ENCODE peak calls at places on chromosomes 5 and 9, in five cellular contexts. A is heart left ventricle, R is transverse colon, K is testis, B is esophagus squamous epithelium. Y is an unnamed sample.

GRCh38 chr5:145010834-145011233 is 824.3 kb downstream of the PRELID2 start:
- DNase-seq in A (no peak), R (no peak), K (no peak), B (no peak), Y (no peak)

GRCh38 chr5:68289576-68289975 is 74.0 kb downstream of the PIK3R1 start:
- DNase-seq in A (no peak), R (no peak), K (no peak), B (no peak), Y (no peak)

GRCh38 chr5:110900829-110901228 is 162.0 kb downstream of the SLC25A46 start:
- DNase-seq in A (no peak), R (no peak), K (no peak), B (no peak), Y (no peak)

GRCh38 chr5:159971931-159972461 is 36.9 kb upstream of the TTC1 start:
- DNase-seq in A (no peak), R (peak; percentile 23), K (peak; percentile 19), B (no peak), Y (peak; percentile 55)

GRCh38 chr5:138948391-138949222 is 73.5 kb upstream of the LRRTM2 start:
- DNase-seq in A (no peak), R (no peak), K (peak; percentile 55), B (no peak), Y (peak; percentile 54)

GRCh38 chr9:20640331-20641187 is 18.3 kb upstream of the MLLT3 start:
- DNase-seq in A (peak; percentile 54), R (peak; percentile 80), K (peak; percentile 30), B (no peak), Y (peak; percentile 98)

GRCh38 chr5:32096891-32097592 is 77.1 kb downstream of the GOLPH3 start:
- DNase-seq in A (no peak), R (no peak), K (no peak), B (no peak), Y (peak; percentile 39)

GRCh38 chr5:159442210-159442850 is 112.0 kb upstream of the IL12B start:
- DNase-seq in A (peak; percentile 53), R (no peak), K (peak; percentile 26), B (no peak), Y (no peak)

GRCh38 chr9:130297371-130297770 is 31.8 kb downstream of the HMCN2 start:
- DNase-seq in A (peak; percentile 27), R (no peak), K (peak; percentile 18), B (no peak), Y (peak; percentile 60)

GRCh38 chr5:123344819-123345426 is 78.3 kb downstream of the CEP120 start:
- DNase-seq in A (no peak), R (no peak), K (peak; percentile 38), B (no peak), Y (peak; percentile 30)

GRCh38 chr9:89528540-89528939 is 30.6 kb upstream of the SEMA4D start:
- DNase-seq in A (no peak), R (no peak), K (no peak), B (no peak), Y (no peak)

GRCh38 chr9:114791736-114792135 is 14.1 kb downstream of the TNFSF15 start:
- DNase-seq in A (no peak), R (no peak), K (no peak), B (no peak), Y (no peak)

GRCh38 chr9:110669439-110669838 is 848 bp downstream of the MUSK start:
- DNase-seq in A (no peak), R (no peak), K (no peak), B (no peak), Y (no peak)

GRCh38 chr9:95649801-95650213 is 133.0 kb upstream of the PTCH1 start:
- DNase-seq in A (no peak), R (no peak), K (no peak), B (no peak), Y (no peak)

GRCh38 chr9:70802206-70802605 is 319.2 kb downstream of the TRPM3 start:
- DNase-seq in A (no peak), R (no peak), K (peak; percentile 24), B (no peak), Y (no peak)

GRCh38 chr9:129866373-129867137 is 31.3 kb downstream of the USP20 start:
- DNase-seq in A (no peak), R (no peak), K (no peak), B (no peak), Y (no peak)

GRCh38 chr5:150630459-150631325 is 9.8 kb upstream of the SYNPO start:
- DNase-seq in A (peak; percentile 88), R (no peak), K (no peak), B (no peak), Y (no peak)

GRCh38 chr9:124749811-124750210 is 21.3 kb downstream of the NR6A1 start:
- DNase-seq in A (no peak), R (no peak), K (no peak), B (no peak), Y (no peak)

GRCh38 chr5:55055183-55055582 is 31.1 kb downstream of the GZMK start:
- DNase-seq in A (no peak), R (no peak), K (no peak), B (no peak), Y (no peak)

GRCh38 chr9:112069318-112070169 is 105.6 kb downstream of the SUSD1 start:
- DNase-seq in A (no peak), R (peak; percentile 47), K (no peak), B (no peak), Y (no peak)

GRCh38 chr5:80246995-80247729 is 8.7 kb downstream of the SERINC5 start:
- DNase-seq in A (peak; percentile 74), R (peak; percentile 73), K (peak; percentile 72), B (no peak), Y (peak; percentile 55)

GRCh38 chr9:6739218-6739617 is 18.6 kb upstream of the KDM4C start:
- DNase-seq in A (no peak), R (no peak), K (no peak), B (no peak), Y (no peak)

GRCh38 chr5:73103885-73104284 is 16.5 kb upstream of the TMEM171 start:
- DNase-seq in A (no peak), R (no peak), K (no peak), B (no peak), Y (no peak)

GRCh38 chr5:27594141-27594540 is 555.8 kb upstream of the CDH9 start:
- DNase-seq in A (no peak), R (no peak), K (no peak), B (no peak), Y (no peak)

GRCh38 chr5:91957671-91958070 is 574.6 kb upstream of the ARRDC3 start:
- DNase-seq in A (peak; percentile 19), R (no peak), K (no peak), B (no peak), Y (no peak)

GRCh38 chr9:127865645-127866464 is 11.4 kb upstream of the ENG start:
- DNase-seq in A (peak; percentile 24), R (no peak), K (no peak), B (no peak), Y (no peak)

GRCh38 chr5:16544607-16545374 is 72.0 kb downstream of the RETREG1 start:
- DNase-seq in A (no peak), R (no peak), K (no peak), B (no peak), Y (no peak)

GRCh38 chr5:160175438-160176218 is 53.7 kb upstream of the FABP6 start:
- DNase-seq in A (peak; percentile 76), R (no peak), K (peak; percentile 95), B (no peak), Y (peak; percentile 52)

GRCh38 chr5:10704949-10705621 is 55.9 kb downstream of the DAP start:
- DNase-seq in A (no peak), R (no peak), K (no peak), B (no peak), Y (no peak)

GRCh38 chr9:132244582-132245455 is 83.0 kb downstream of the NTNG2 start:
- DNase-seq in A (peak; percentile 64), R (no peak), K (no peak), B (no peak), Y (peak; percentile 46)

GRCh38 chr5:37734114-37734513 is 105.7 kb downstream of the GDNF start:
- DNase-seq in A (no peak), R (no peak), K (no peak), B (no peak), Y (no peak)

DNA sequence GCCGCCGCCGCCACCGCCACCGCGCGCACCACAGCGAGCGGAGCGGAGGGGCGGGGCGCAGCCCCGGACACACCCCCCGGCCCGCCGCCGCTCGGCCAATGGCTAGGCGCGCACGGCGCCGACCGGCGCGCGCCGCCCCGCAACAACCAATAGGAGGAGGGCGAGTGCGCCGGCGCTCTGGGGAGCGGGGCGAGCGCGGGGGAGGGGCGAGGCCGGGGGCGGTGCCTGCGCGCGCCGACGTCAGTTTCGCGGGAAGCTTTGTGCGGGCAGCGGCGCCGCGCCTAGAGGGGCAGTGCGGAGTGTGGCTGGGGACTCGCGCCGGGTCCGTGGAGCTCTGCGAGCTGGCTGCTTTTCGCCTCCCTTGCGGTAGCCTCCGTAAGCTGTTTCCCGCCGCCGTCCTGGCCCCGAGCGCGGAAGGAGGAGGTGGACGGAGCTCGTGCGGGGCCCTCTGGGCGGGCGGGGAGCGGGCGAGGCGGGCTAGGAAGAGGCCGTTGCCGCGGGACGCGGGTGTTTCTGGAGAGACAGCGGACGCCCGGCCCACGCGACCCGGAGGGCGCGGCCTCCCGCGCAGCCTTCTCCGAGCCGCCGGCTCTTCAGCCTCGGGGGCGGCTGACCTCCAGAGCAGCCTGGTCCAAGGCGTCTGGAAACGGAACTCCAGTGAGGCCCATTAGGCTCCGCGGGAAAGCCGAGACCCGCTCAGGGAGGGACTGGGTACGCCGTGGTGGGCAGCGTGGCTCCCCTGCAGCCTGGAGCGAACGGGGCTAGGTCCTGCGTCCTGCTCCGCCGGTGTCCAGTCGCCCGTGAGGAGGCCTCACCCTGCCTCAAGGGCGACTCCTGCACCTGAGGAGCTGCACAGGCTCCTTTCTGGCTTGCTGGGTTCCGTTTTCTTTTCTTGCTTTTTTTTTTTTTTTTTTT is at the start of gene ZMYND19:
- DNase-seq in A (peak; percentile 91), R (peak; percentile 92), K (peak; percentile 87), B (peak; percentile 57), Y (peak; percentile 89)
- TF ChIP-seq POLR2A in A (peak; percentile 17), R (peak; percentile 31), K (no peak), B (peak; percentile 11), Y (no peak)

GRCh38 chr9:86239053-86239770 is 20.2 kb downstream of the C9orf153 start:
- DNase-seq in A (no peak), R (no peak), K (no peak), B (no peak), Y (no peak)
- TF ChIP-seq CTCF in A (no peak), R (no peak), K (peak; percentile 33), B (no peak), Y (no peak)

DNA sequence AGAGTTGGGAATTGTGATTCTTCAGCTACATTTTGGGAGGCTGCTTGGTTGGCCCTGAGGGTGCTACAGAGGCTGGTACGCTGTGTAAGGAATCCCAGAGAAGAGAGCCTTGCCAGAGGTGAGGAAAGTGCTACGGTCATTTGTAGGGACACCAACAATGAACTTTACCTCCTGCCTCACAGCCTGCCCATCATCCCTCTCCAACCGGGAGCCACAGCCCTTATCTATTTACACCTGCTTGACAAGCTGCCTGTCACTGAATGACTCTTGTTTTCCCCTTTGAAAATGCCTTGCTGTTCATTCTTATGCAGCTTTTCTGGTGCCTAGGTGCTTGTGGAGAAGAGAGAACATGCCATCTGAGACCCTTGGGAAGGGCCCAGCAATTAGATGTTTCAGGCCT is 110.8 kb downstream of the PCSK1 start:
- DNase-seq in A (no peak), R (no peak), K (no peak), B (no peak), Y (no peak)
- TF ChIP-seq POLR2A in A (no peak), R (no peak), K (no peak), B (no peak), Y (no peak)

GRCh38 chr9:87498046-87498815 is 564 bp downstream of the DAPK1 start:
- DNase-seq in A (no peak), R (peak; percentile 45), K (peak; percentile 65), B (no peak), Y (peak; percentile 73)
- TF ChIP-seq CTCF in A (no peak), R (peak; percentile 13), K (no peak), B (no peak), Y (no peak)

Y was measured in thyroid gland.